ENCODE peak calls at places on chromosomes 5 and 9, in five cellular contexts. W, I, B, T and K are unnamed samples.

GRCh38 chr5:34735436-34736426 is 79.6 kb downstream of the RAI14 start:
- DNase-seq in W (no peak), I (no peak), B (no peak), T (no peak), K (peak)

GRCh38 chr5:176619203-176619568 is 9.2 kb upstream of the GPRIN1 start:
- DNase-seq in W (no peak), I (peak), B (peak), T (no peak), K (peak)

GRCh38 chr5:89087551-89088318 is 204.8 kb upstream of the MEF2C start:
- DNase-seq in W (no peak), I (no peak), B (no peak), T (no peak), K (no peak)

GRCh38 chr5:88602584-88602983 is 280.4 kb downstream of the MEF2C start:
- DNase-seq in W (no peak), I (no peak), B (peak), T (peak), K (no peak)

GRCh38 chr5:134873987-134874830 is at the start of gene TXNDC15:
- DNase-seq in W (peak), I (peak), B (peak), T (peak), K (peak)

GRCh38 chr5:12805165-12805698 is 901.0 kb upstream of the CTNND2 start:
- DNase-seq in W (no peak), I (no peak), B (no peak), T (no peak), K (no peak)

GRCh38 chr5:57219386-57219785 is 45.5 kb downstream of the GPBP1 start:
- DNase-seq in W (no peak), I (no peak), B (no peak), T (peak), K (no peak)

GRCh38 chr9:136831720-136832104 is 10.6 kb upstream of the AJM1 start:
- DNase-seq in W (no peak), I (no peak), B (no peak), T (no peak), K (no peak)

GRCh38 chr5:155126573-155126972 is 113.0 kb downstream of the KIF4B start:
- DNase-seq in W (no peak), I (no peak), B (no peak), T (no peak), K (no peak)

GRCh38 chr9:106350777-106351176 is 512.2 kb upstream of the ZNF462 start:
- DNase-seq in W (no peak), I (no peak), B (no peak), T (no peak), K (no peak)

GRCh38 chr9:134192951-134193731 is 28.8 kb upstream of the RNU6ATAC start:
- DNase-seq in W (peak), I (no peak), B (no peak), T (no peak), K (no peak)

GRCh38 chr5:67030289-67031069 is 166.1 kb downstream of the CD180 start:
- DNase-seq in W (no peak), I (no peak), B (no peak), T (no peak), K (peak)

GRCh38 chr9:129907196-129907595 is 71.9 kb downstream of the USP20 start:
- DNase-seq in W (no peak), I (no peak), B (peak), T (no peak), K (no peak)

GRCh38 chr5:116479776-116480675 is 94.6 kb downstream of the SEMA6A start:
- DNase-seq in W (no peak), I (no peak), B (no peak), T (no peak), K (peak)

GRCh38 chr5:8961956-8962355 is 583.9 kb downstream of the SEMA5A start:
- DNase-seq in W (no peak), I (no peak), B (no peak), T (no peak), K (no peak)

GRCh38 chr5:106510321-106510720 is 1160.4 kb downstream of the EFNA5 start:
- DNase-seq in W (no peak), I (no peak), B (no peak), T (no peak), K (no peak)

GRCh38 chr5:96150007-96150406 is 188.4 kb upstream of the ELL2 start:
- DNase-seq in W (no peak), I (no peak), B (no peak), T (no peak), K (no peak)

GRCh38 chr5:10250804-10251276 is 760 bp downstream of the CCT5 start:
- DNase-seq in W (no peak), I (no peak), B (no peak), T (peak), K (peak)

GRCh38 chr5:53110156-53110555 is 599 bp upstream of the MOCS2 start:
- DNase-seq in W (no peak), I (no peak), B (no peak), T (no peak), K (no peak)

GRCh38 chr9:135705376-135705775 is 3.4 kb downstream of the KCNT1 start:
- DNase-seq in W (no peak), I (no peak), B (no peak), T (no peak), K (no peak)

GRCh38 chr5:142974449-142974848 is 204.3 kb downstream of the ARHGAP26 start:
- DNase-seq in W (no peak), I (no peak), B (no peak), T (no peak), K (peak)

GRCh38 chr5:95081500-95082355 is 203.2 kb downstream of the MCTP1 start:
- DNase-seq in W (peak), I (no peak), B (peak), T (peak), K (peak)
- TF ChIP-seq CTCF in W (no peak), I (no peak), B (no peak), T (no peak), K (no peak)

DNA sequence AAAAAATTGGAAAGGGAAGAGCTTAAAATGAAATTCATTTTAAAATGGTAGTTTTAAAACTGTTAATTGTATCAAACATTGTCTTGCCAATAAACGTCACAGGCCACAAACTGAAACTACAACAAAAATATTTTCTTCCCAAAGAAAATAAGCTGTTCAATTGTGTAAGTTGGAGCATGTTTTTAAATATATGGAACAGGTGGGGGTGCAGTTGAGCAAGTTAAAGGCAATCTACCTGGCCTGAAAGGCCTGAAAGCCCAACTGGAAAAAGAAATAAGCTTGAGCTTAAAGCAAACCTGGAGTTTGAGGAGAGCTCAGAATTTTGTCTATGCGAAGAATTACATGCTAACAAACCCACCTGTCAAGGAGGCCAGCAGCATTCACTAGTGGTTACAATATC is 439.5 kb downstream of the ACTL7B start:
- DNase-seq in W (no peak), I (no peak), B (no peak), T (no peak), K (no peak)
- TF ChIP-seq CTCF in W (no peak), I (no peak), B (no peak), T (no peak), K (no peak)

DNA sequence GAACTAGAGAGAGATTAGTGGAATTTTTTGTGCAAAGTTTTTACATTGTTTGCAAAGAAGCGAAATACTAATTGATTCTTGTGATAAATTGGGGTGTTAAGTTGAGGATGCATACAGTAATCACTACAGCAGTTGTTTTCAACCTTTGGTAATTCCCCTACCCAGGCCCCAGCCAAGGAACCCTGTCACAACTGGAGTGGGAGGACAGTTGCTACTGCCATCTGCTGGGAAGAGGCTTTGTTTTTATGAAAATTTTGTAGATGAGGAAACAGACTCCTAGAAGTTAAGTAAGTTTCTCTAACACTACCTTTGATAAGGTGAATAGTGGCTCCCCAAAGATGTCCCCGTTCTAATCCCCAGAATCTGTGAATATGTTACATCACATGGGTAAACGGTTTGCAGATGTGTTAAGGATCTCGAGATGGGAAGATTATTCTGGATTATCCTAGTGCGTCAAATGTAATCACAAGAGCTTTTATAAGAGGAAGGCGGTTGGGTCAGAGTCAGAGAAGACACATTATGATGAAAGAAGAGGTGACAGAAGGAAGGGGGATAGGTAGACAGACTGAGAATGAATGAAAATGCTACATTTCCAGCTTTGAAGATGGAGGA is 34.0 kb upstream of the PPP1R2B start:
- DNase-seq in W (no peak), I (no peak), B (no peak), T (peak), K (peak)
- TF ChIP-seq CTCF in W (peak), I (peak), B (no peak), T (peak), K (peak)

GRCh38 chr9:36980148-36980974 is 53.7 kb downstream of the PAX5 start:
- DNase-seq in W (no peak), I (no peak), B (no peak), T (no peak), K (no peak)
- TF ChIP-seq CTCF in W (no peak), I (no peak), B (no peak), T (peak), K (no peak)

DNA sequence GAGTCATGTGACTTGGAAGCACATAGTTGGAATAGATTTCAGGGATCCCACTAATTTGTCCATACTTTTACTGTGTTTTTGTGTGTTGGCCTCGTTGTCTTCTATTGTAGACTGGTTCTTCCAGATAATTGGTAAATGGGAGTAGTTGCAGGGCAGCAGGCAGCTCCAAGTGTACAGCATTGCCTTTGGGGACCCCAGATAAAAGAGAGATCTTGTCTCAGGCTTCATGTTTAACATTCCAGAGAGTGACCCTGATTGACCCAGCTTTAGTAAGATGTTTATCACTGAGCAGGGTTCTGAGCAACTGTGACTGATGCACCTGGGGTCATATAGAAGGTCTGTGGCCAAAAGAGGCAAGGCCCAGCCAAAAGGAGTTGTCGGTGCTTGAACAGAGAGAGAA is 13.7 kb downstream of the C5orf58 start:
- DNase-seq in W (no peak), I (no peak), B (no peak), T (no peak), K (no peak)
- TF ChIP-seq CTCF in W (no peak), I (no peak), B (no peak), T (no peak), K (no peak)

GRCh38 chr9:72441296-72442211 is 76.5 kb upstream of the ZFAND5 start:
- DNase-seq in W (no peak), I (no peak), B (no peak), T (no peak), K (no peak)

GRCh38 chr9:72442212-72442607 is 77.2 kb upstream of the ZFAND5 start:
- DNase-seq in W (no peak), I (no peak), B (peak), T (no peak), K (peak)

GRCh38 chr9:72445291-72446000 is 76.0 kb upstream of the TMC1 start:
- DNase-seq in W (no peak), I (no peak), B (no peak), T (no peak), K (no peak)

GRCh38 chr9:72444436-72444835 is 77.0 kb upstream of the TMC1 start:
- DNase-seq in W (no peak), I (no peak), B (no peak), T (no peak), K (no peak)

DNA sequence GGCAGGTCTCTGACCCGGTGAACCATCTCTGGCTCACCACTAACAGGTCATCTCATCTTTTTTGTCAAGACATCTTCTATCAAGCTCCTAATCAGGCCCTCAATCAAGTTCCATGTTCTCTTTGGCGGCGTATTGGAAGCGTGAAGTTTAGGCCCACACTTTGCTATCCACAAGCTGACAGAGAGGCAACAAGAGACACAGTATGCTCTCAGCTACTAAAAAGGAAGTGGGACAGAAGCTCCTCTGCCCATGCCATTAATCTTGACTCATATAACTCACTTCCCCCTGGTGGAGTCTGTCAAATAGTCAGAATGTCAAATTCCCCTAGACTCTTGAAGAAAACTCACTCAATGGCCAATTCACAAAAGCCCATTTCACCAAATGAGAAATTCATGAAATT is 77.6 kb upstream of the TMC1 start:
- DNase-seq in W (no peak), I (no peak), B (no peak), T (no peak), K (no peak)
- TF ChIP-seq CTCF in W (no peak), I (no peak), B (no peak), T (no peak), K (no peak)

GRCh38 chr5:159444441-159445082 is 114.3 kb upstream of the IL12B start:
- DNase-seq in W (no peak), I (no peak), B (no peak), T (peak), K (peak)
- TF ChIP-seq CTCF in W (peak), I (peak), B (no peak), T (peak), K (peak)